ENCODE peak calls at places on chromosomes 6 and 20, in nine cellular contexts. One of them, this sample, is unnamed.

GRCh38 chr6:166578536-166579233 is 7.8 kb downstream of the RAMACL start:
- DNase-seq in A549: no peak
- DNase-seq in heart left ventricle: no peak
- DNase-seq in IMR-90: no peak
- DNase-seq in uterus: no peak
- DNase-seq in H1: no peak
- DNase-seq in stomach: no peak
- DNase-seq in gastrocnemius medialis: no peak
- DNase-seq in HCT116: no peak
- DNase-seq in this sample: no peak

GRCh38 chr6:87914637-87915395 is 132.8 kb upstream of the SPACA1 start:
- DNase-seq in A549: no peak
- DNase-seq in heart left ventricle: no peak
- DNase-seq in IMR-90: peak
- DNase-seq in uterus: no peak
- DNase-seq in H1: no peak
- DNase-seq in stomach: no peak
- DNase-seq in gastrocnemius medialis: no peak
- DNase-seq in HCT116: no peak
- DNase-seq in this sample: no peak

GRCh38 chr6:20658053-20658452 is 123.8 kb downstream of the CDKAL1 start:
- DNase-seq in A549: no peak
- DNase-seq in heart left ventricle: no peak
- DNase-seq in IMR-90: no peak
- DNase-seq in uterus: no peak
- DNase-seq in H1: no peak
- DNase-seq in stomach: no peak
- DNase-seq in gastrocnemius medialis: no peak
- DNase-seq in HCT116: no peak
- DNase-seq in this sample: no peak

GRCh38 chr20:38298768-38299288 is 5.1 kb upstream of the BPI start:
- DNase-seq in A549: no peak
- DNase-seq in heart left ventricle: peak
- DNase-seq in IMR-90: peak
- DNase-seq in uterus: peak
- DNase-seq in H1: no peak
- DNase-seq in stomach: peak
- DNase-seq in gastrocnemius medialis: peak
- DNase-seq in HCT116: no peak
- DNase-seq in this sample: peak

GRCh38 chr6:35924146-35924545 is 3.2 kb upstream of the SRPK1 start:
- DNase-seq in A549: no peak
- DNase-seq in heart left ventricle: no peak
- DNase-seq in IMR-90: no peak
- DNase-seq in uterus: no peak
- DNase-seq in H1: no peak
- DNase-seq in stomach: no peak
- DNase-seq in gastrocnemius medialis: no peak
- DNase-seq in HCT116: no peak
- DNase-seq in this sample: no peak

GRCh38 chr20:3887870-3888614 is 1.1 kb upstream of the PANK2 start:
- DNase-seq in A549: peak
- DNase-seq in heart left ventricle: peak
- DNase-seq in IMR-90: no peak
- DNase-seq in uterus: no peak
- DNase-seq in H1: no peak
- DNase-seq in stomach: no peak
- DNase-seq in gastrocnemius medialis: no peak
- DNase-seq in HCT116: peak
- DNase-seq in this sample: no peak

GRCh38 chr6:6588064-6588923 is at the start of gene LY86:
- DNase-seq in A549: no peak
- DNase-seq in heart left ventricle: peak
- DNase-seq in IMR-90: no peak
- DNase-seq in uterus: peak
- DNase-seq in H1: no peak
- DNase-seq in stomach: no peak
- DNase-seq in gastrocnemius medialis: no peak
- DNase-seq in HCT116: no peak
- DNase-seq in this sample: no peak

GRCh38 chr6:73610444-73611275 is 43.1 kb downstream of the SLC17A5 start:
- DNase-seq in A549: peak
- DNase-seq in heart left ventricle: no peak
- DNase-seq in IMR-90: peak
- DNase-seq in uterus: no peak
- DNase-seq in H1: no peak
- DNase-seq in stomach: no peak
- DNase-seq in gastrocnemius medialis: no peak
- DNase-seq in HCT116: peak
- DNase-seq in this sample: no peak

GRCh38 chr6:150072201-150072600 is 3.3 kb upstream of the ULBP3 start:
- DNase-seq in A549: peak
- DNase-seq in heart left ventricle: peak
- DNase-seq in IMR-90: peak
- DNase-seq in uterus: no peak
- DNase-seq in H1: no peak
- DNase-seq in stomach: peak
- DNase-seq in gastrocnemius medialis: peak
- DNase-seq in HCT116: peak
- DNase-seq in this sample: peak

GRCh38 chr20:47921306-47922279 is 136.3 kb upstream of the SULF2 start:
- DNase-seq in A549: no peak
- DNase-seq in heart left ventricle: no peak
- DNase-seq in IMR-90: no peak
- DNase-seq in uterus: no peak
- DNase-seq in H1: no peak
- DNase-seq in stomach: no peak
- DNase-seq in gastrocnemius medialis: no peak
- DNase-seq in HCT116: no peak
- DNase-seq in this sample: no peak

DNA sequence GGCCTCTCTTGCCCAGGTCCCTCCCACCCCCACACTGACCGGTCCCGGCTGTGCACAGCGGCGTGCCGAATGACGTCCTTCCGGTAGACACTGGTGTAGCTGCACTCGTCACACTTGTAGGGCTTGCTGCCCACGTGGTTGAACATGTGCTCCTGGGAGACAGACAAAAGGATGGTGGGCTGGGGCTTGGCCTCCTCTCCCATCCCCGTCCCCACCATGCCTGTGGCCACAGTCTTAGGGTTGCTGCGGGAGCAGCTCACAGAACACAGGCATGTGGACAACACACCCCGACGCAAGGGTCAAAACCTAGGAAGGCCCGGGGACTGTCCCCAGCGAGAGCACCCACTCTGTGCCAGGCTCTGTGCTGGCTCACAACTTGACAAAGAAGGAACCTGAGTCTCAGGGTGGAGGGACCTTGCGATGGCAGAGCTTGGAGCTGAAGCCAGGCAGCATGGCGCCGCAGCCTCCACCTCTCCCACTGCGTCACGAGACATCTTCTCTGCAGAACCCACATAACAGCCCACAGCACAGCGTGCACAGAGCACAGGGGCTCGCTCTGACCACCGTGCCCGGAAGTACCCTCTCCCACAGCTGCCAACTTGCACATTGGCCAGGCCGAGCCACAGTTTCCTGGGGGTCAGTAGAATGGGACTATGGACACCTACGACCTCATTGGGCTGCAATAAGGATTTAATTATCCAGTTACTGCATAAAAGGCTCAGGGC is 9.8 kb downstream of the ZNF335 start:
- DNase-seq in A549: no peak
- DNase-seq in heart left ventricle: no peak
- DNase-seq in IMR-90: no peak
- DNase-seq in uterus: no peak
- DNase-seq in H1: no peak
- DNase-seq in stomach: no peak
- DNase-seq in gastrocnemius medialis: peak
- DNase-seq in HCT116: no peak
- DNase-seq in this sample: peak
- TF ChIP-seq POLR2A in A549: no peak
- TF ChIP-seq POLR2A in heart left ventricle: no peak
- TF ChIP-seq POLR2A in IMR-90: no peak
- TF ChIP-seq POLR2A in uterus: no peak
- TF ChIP-seq POLR2A in H1: no peak
- TF ChIP-seq POLR2A in stomach: no peak
- TF ChIP-seq POLR2A in gastrocnemius medialis: no peak
- TF ChIP-seq POLR2A in HCT116: no peak
- TF ChIP-seq POLR2A in this sample: no peak

DNA sequence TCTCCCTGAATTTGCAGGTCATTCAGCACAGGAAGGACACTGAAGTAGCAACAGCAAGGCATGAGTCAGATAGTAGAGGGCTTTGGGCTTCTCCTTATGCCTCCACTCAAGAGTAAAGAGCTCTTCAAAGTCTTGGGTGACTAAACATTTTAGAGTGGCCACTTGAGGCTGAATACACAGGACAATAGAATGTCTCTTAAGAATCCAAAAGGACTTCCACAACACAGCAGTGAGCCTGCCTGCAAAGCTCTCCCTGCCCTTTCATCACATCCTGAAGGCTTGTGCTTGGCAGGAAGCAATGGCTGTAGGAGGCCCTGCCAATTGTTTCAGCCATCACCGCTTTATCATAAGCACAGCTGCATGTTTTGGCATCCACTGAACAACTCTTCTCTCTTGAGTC is 36.8 kb downstream of the FOXQ1 start:
- DNase-seq in A549: no peak
- DNase-seq in heart left ventricle: peak
- DNase-seq in IMR-90: peak
- DNase-seq in uterus: peak
- DNase-seq in H1: no peak
- DNase-seq in stomach: no peak
- DNase-seq in gastrocnemius medialis: peak
- DNase-seq in HCT116: no peak
- DNase-seq in this sample: no peak
- H3K27ac ChIP-seq in A549: no peak
- H3K27ac ChIP-seq in heart left ventricle: no peak
- H3K27ac ChIP-seq in IMR-90: no peak
- H3K27ac ChIP-seq in uterus: no peak
- H3K27ac ChIP-seq in H1: peak
- H3K27ac ChIP-seq in stomach: no peak
- H3K27ac ChIP-seq in gastrocnemius medialis: no peak
- H3K27ac ChIP-seq in HCT116: no peak
- H3K27ac ChIP-seq in this sample: no peak

GRCh38 chr20:50388733-50389436 is 121.3 kb upstream of the PTPN1 start:
- DNase-seq in A549: no peak
- DNase-seq in heart left ventricle: no peak
- DNase-seq in IMR-90: no peak
- DNase-seq in uterus: no peak
- DNase-seq in H1: no peak
- DNase-seq in stomach: peak
- DNase-seq in gastrocnemius medialis: no peak
- DNase-seq in HCT116: no peak
- DNase-seq in this sample: no peak
- TF ChIP-seq POLR2A in A549: no peak
- TF ChIP-seq POLR2A in heart left ventricle: no peak
- TF ChIP-seq POLR2A in IMR-90: no peak
- TF ChIP-seq POLR2A in uterus: no peak
- TF ChIP-seq POLR2A in H1: no peak
- TF ChIP-seq POLR2A in stomach: no peak
- TF ChIP-seq POLR2A in gastrocnemius medialis: no peak
- TF ChIP-seq POLR2A in HCT116: no peak
- TF ChIP-seq POLR2A in this sample: no peak

GRCh38 chr6:10976571-10976970 is 67.5 kb downstream of the ELOVL2 start:
- DNase-seq in A549: no peak
- DNase-seq in heart left ventricle: no peak
- DNase-seq in IMR-90: no peak
- DNase-seq in uterus: no peak
- DNase-seq in H1: no peak
- DNase-seq in stomach: no peak
- DNase-seq in gastrocnemius medialis: no peak
- DNase-seq in HCT116: no peak
- DNase-seq in this sample: no peak
- H3K27ac ChIP-seq in A549: no peak
- H3K27ac ChIP-seq in heart left ventricle: no peak
- H3K27ac ChIP-seq in IMR-90: no peak
- H3K27ac ChIP-seq in uterus: no peak
- H3K27ac ChIP-seq in H1: no peak
- H3K27ac ChIP-seq in stomach: no peak
- H3K27ac ChIP-seq in gastrocnemius medialis: no peak
- H3K27ac ChIP-seq in HCT116: no peak
- H3K27ac ChIP-seq in this sample: no peak

GRCh38 chr6:3261518-3261820 is 2.7 kb downstream of the PSMG4 start:
- DNase-seq in A549: no peak
- DNase-seq in heart left ventricle: no peak
- DNase-seq in IMR-90: no peak
- DNase-seq in uterus: no peak
- DNase-seq in H1: no peak
- DNase-seq in stomach: no peak
- DNase-seq in gastrocnemius medialis: peak
- DNase-seq in HCT116: no peak
- DNase-seq in this sample: no peak
- TF ChIP-seq POLR2A in A549: no peak
- TF ChIP-seq POLR2A in heart left ventricle: no peak
- TF ChIP-seq POLR2A in IMR-90: no peak
- TF ChIP-seq POLR2A in uterus: no peak
- TF ChIP-seq POLR2A in H1: no peak
- TF ChIP-seq POLR2A in stomach: no peak
- TF ChIP-seq POLR2A in gastrocnemius medialis: no peak
- TF ChIP-seq POLR2A in HCT116: no peak
- TF ChIP-seq POLR2A in this sample: no peak

GRCh38 chr20:8116067-8116811 is 15.8 kb upstream of the PLCB1 start:
- DNase-seq in A549: no peak
- DNase-seq in heart left ventricle: no peak
- DNase-seq in IMR-90: peak
- DNase-seq in uterus: no peak
- DNase-seq in H1: no peak
- DNase-seq in stomach: no peak
- DNase-seq in gastrocnemius medialis: no peak
- DNase-seq in HCT116: no peak
- DNase-seq in this sample: no peak

GRCh38 chr20:8121666-8122065 is 10.4 kb upstream of the PLCB1 start:
- DNase-seq in A549: no peak
- DNase-seq in heart left ventricle: no peak
- DNase-seq in IMR-90: no peak
- DNase-seq in uterus: no peak
- DNase-seq in H1: no peak
- DNase-seq in stomach: no peak
- DNase-seq in gastrocnemius medialis: no peak
- DNase-seq in HCT116: no peak
- DNase-seq in this sample: no peak

GRCh38 chr20:8118735-8119134 is 13.3 kb upstream of the PLCB1 start:
- DNase-seq in A549: no peak
- DNase-seq in heart left ventricle: no peak
- DNase-seq in IMR-90: no peak
- DNase-seq in uterus: no peak
- DNase-seq in H1: no peak
- DNase-seq in stomach: no peak
- DNase-seq in gastrocnemius medialis: no peak
- DNase-seq in HCT116: no peak
- DNase-seq in this sample: no peak

GRCh38 chr20:8117636-8118413 is 14.2 kb upstream of the PLCB1 start:
- DNase-seq in A549: no peak
- DNase-seq in heart left ventricle: no peak
- DNase-seq in IMR-90: no peak
- DNase-seq in uterus: no peak
- DNase-seq in H1: no peak
- DNase-seq in stomach: no peak
- DNase-seq in gastrocnemius medialis: no peak
- DNase-seq in HCT116: no peak
- DNase-seq in this sample: no peak
- H3K27ac ChIP-seq in A549: no peak
- H3K27ac ChIP-seq in heart left ventricle: no peak
- H3K27ac ChIP-seq in IMR-90: no peak
- H3K27ac ChIP-seq in uterus: no peak
- H3K27ac ChIP-seq in H1: no peak
- H3K27ac ChIP-seq in stomach: peak
- H3K27ac ChIP-seq in gastrocnemius medialis: no peak
- H3K27ac ChIP-seq in HCT116: no peak
- H3K27ac ChIP-seq in this sample: no peak

GRCh38 chr6:141598487-141598886 is 534.2 kb upstream of the GJE1 start:
- DNase-seq in A549: no peak
- DNase-seq in heart left ventricle: no peak
- DNase-seq in IMR-90: peak
- DNase-seq in uterus: no peak
- DNase-seq in H1: no peak
- DNase-seq in stomach: no peak
- DNase-seq in gastrocnemius medialis: no peak
- DNase-seq in HCT116: no peak
- DNase-seq in this sample: no peak
- TF ChIP-seq POLR2A in A549: no peak
- TF ChIP-seq POLR2A in heart left ventricle: no peak
- TF ChIP-seq POLR2A in IMR-90: no peak
- TF ChIP-seq POLR2A in uterus: no peak
- TF ChIP-seq POLR2A in H1: no peak
- TF ChIP-seq POLR2A in stomach: no peak
- TF ChIP-seq POLR2A in gastrocnemius medialis: no peak
- TF ChIP-seq POLR2A in HCT116: no peak
- TF ChIP-seq POLR2A in this sample: no peak